ENCODE peak calls at places on chromosomes 5 and 9, in nine cellular contexts. Z, H, L, U, C, X, S, J and Y are unnamed samples.

GRCh38 chr9:114218264-114219120 is 63.2 kb downstream of the COL27A1 start:
- DNase-seq in S (no peak), L (no peak), U (no peak), C (no peak), Z (no peak), H (no peak), J (no peak), X (peak), Y (no peak)

GRCh38 chr5:163005949-163006348 is 431.4 kb upstream of the CCNG1 start:
- DNase-seq in X (peak), C (no peak), S (no peak), U (no peak), J (no peak), H (no peak), L (peak), Z (no peak), Y (no peak)

GRCh38 chr9:129750010-129750409 is 2.8 kb downstream of the PTGES start:
- DNase-seq in J (no peak), C (no peak), H (no peak), L (peak), S (no peak), X (peak), U (no peak), Z (no peak), Y (no peak)

GRCh38 chr5:52988335-52989024 is 672 bp upstream of the ITGA2 start:
- DNase-seq in X (peak), Z (no peak), L (no peak), J (no peak), S (no peak), U (no peak), C (peak), H (no peak), Y (peak)

GRCh38 chr5:133644000-133644865 is 31.9 kb upstream of the FSTL4 start:
- DNase-seq in Z (no peak), U (no peak), H (no peak), L (no peak), S (no peak), J (no peak), C (no peak), X (no peak), Y (no peak)

GRCh38 chr5:157473383-157474370 is 13.7 kb downstream of the NIPAL4 start:
- DNase-seq in L (no peak), H (no peak), Z (no peak), J (no peak), U (no peak), C (no peak), X (no peak), S (no peak), Y (no peak)

GRCh38 chr9:108580021-108580439 is 275.8 kb downstream of the ACTL7B start:
- DNase-seq in H (no peak), S (no peak), Z (no peak), X (peak), L (peak), J (no peak), C (peak), U (peak), Y (no peak)

GRCh38 chr9:122206118-122207046 is 22.4 kb downstream of the LHX6 start:
- DNase-seq in C (peak), X (peak), L (no peak), H (peak), U (no peak), Z (no peak), S (no peak), J (peak), Y (no peak)

GRCh38 chr5:140111043-140111858 is 2.7 kb upstream of the PURA start:
- DNase-seq in X (no peak), Z (no peak), J (no peak), U (no peak), L (no peak), S (no peak), H (no peak), C (no peak), Y (no peak)

GRCh38 chr9:107600060-107600573 is 110.5 kb upstream of the KLF4 start:
- DNase-seq in U (no peak), S (no peak), H (no peak), Z (no peak), L (no peak), X (no peak), J (no peak), C (no peak), Y (no peak)

GRCh38 chr5:168177831-168178450 is 113.5 kb upstream of the WWC1 start:
- DNase-seq in J (no peak), Z (no peak), L (no peak), H (no peak), S (no peak), X (no peak), C (no peak), U (no peak), Y (peak)

GRCh38 chr5:68408345-68408871 is 192.9 kb downstream of the PIK3R1 start:
- DNase-seq in Z (no peak), S (no peak), X (no peak), J (no peak), C (no peak), U (no peak), L (no peak), H (no peak), Y (no peak)